ENCODE peak calls at places on chromosomes 16 and 17, in four cellular contexts. K is AG04450, F is AG09309, R is thoracic aorta. Q is an unnamed sample.

GRCh38 chr16:84919267-84919666 is 92.1 kb downstream of the ZDHHC7 start:
- DNase-seq in K (no peak), F (no peak), R (no peak), Q (no peak)

GRCh38 chr16:54282202-54282922 is 4.2 kb downstream of the IRX3 start:
- DNase-seq in K (no peak), F (no peak), R (no peak), Q (peak; percentile 73)

GRCh38 chr16:83878838-83879237 is 20.1 kb upstream of the MLYCD start:
- DNase-seq in K (peak; percentile 18), F (peak; percentile 33), R (no peak), Q (peak; percentile 39)

GRCh38 chr16:177394-177822 is 928 bp downstream of the HBA1 start:
- DNase-seq in K (no peak), F (no peak), R (no peak), Q (no peak)

GRCh38 chr16:89187337-89188063 is 12.8 kb downstream of the SLC22A31 start:
- DNase-seq in K (no peak), F (no peak), R (no peak), Q (no peak)

GRCh38 chr16:84819644-84820304 is at the start of gene CRISPLD2:
- DNase-seq in K (peak; percentile 63), F (no peak), R (peak; percentile 75), Q (peak; percentile 98)

GRCh38 chr16:70747703-70748631 is 53.0 kb downstream of the VAC14 start:
- DNase-seq in K (no peak), F (no peak), R (no peak), Q (peak; percentile 69)

GRCh38 chr17:27994586-27994985 is 47.9 kb upstream of the NLK start:
- DNase-seq in K (no peak), F (no peak), R (no peak), Q (no peak)

GRCh38 chr17:40122466-40122943 is 734 bp downstream of the MSL1 start:
- DNase-seq in K (no peak), F (no peak), R (no peak), Q (peak; percentile 98)

GRCh38 chr17:73062726-73063125 is 29.8 kb downstream of the SLC39A11 start:
- DNase-seq in K (no peak), F (no peak), R (no peak), Q (no peak)

GRCh38 chr16:78744796-78745464 is 645.5 kb downstream of the WWOX start:
- DNase-seq in K (no peak), F (no peak), R (no peak), Q (no peak)

GRCh38 chr17:75995385-75995925 is 5.2 kb upstream of the CDK3 start:
- DNase-seq in K (no peak), F (no peak), R (no peak), Q (no peak)

GRCh38 chr16:52553322-52553721 is 6.4 kb upstream of the TOX3 start:
- DNase-seq in K (no peak), F (no peak), R (no peak), Q (no peak)

GRCh38 chr17:17366235-17366634 is 63.1 kb downstream of the NT5M start:
- DNase-seq in K (no peak), F (no peak), R (no peak), Q (no peak)

GRCh38 chr17:49439673-49440571 is 25.2 kb upstream of the PHB1 start:
- DNase-seq in K (no peak), F (no peak), R (no peak), Q (no peak)

GRCh38 chr17:62692721-62693431 is 65.4 kb downstream of the MRC2 start:
- DNase-seq in K (no peak), F (no peak), R (no peak), Q (peak; percentile 26)

GRCh38 chr17:76714822-76715461 is 4.2 kb upstream of the MXRA7 start:
- DNase-seq in K (no peak), F (no peak), R (no peak), Q (peak; percentile 79)

GRCh38 chr16:29007865-29008593 is 23.2 kb downstream of the LAT start:
- DNase-seq in K (peak; percentile 50), F (no peak), R (no peak), Q (no peak)

GRCh38 chr17:8087942-8088230 is 370 bp upstream of the ALOX12B start:
- DNase-seq in K (no peak), F (no peak), R (no peak), Q (no peak)

GRCh38 chr17:1087381-1088241 is 90.7 kb downstream of the TIMM22 start:
- DNase-seq in K (no peak), F (no peak), R (peak; percentile 48), Q (peak; percentile 81)

GRCh38 chr16:82788225-82788624 is 161.5 kb downstream of the CDH13 start:
- DNase-seq in K (no peak), F (no peak), R (no peak), Q (no peak)

GRCh38 chr17:27315322-27315721 is 21.4 kb downstream of the WSB1 start:
- DNase-seq in K (peak; percentile 86), F (peak; percentile 88), R (peak; percentile 84), Q (no peak)

GRCh38 chr17:6796887-6797490 is 21.0 kb downstream of the FBXO39 start:
- DNase-seq in K (no peak), F (peak; percentile 31), R (no peak), Q (no peak)

GRCh38 chr17:1946021-1946932 is 78.9 kb downstream of the RTN4RL1 start:
- DNase-seq in K (no peak), F (no peak), R (no peak), Q (no peak)

GRCh38 chr16:84959045-84959576 is 52.2 kb downstream of the ZDHHC7 start:
- DNase-seq in K (no peak), F (no peak), R (no peak), Q (peak; percentile 59)

GRCh38 chr16:19126300-19126699 is 12.5 kb downstream of the ITPRIPL2 start:
- DNase-seq in K (no peak), F (no peak), R (no peak), Q (no peak)

GRCh38 chr17:40547079-40547784 is 18.0 kb downstream of the CCR7 start:
- DNase-seq in K (no peak), F (no peak), R (no peak), Q (no peak)

GRCh38 chr17:70938311-70938710 is 769.0 kb downstream of the KCNJ2 start:
- DNase-seq in K (no peak), F (no peak), R (no peak), Q (no peak)

GRCh38 chr16:5502467-5502869 is 404.9 kb upstream of the EEF2KMT start:
- DNase-seq in K (no peak), F (no peak), R (no peak), Q (peak; percentile 46)
- TF ChIP-seq CTCF in K (no peak), F (no peak), R (no peak), Q (peak; percentile 45)

DNA sequence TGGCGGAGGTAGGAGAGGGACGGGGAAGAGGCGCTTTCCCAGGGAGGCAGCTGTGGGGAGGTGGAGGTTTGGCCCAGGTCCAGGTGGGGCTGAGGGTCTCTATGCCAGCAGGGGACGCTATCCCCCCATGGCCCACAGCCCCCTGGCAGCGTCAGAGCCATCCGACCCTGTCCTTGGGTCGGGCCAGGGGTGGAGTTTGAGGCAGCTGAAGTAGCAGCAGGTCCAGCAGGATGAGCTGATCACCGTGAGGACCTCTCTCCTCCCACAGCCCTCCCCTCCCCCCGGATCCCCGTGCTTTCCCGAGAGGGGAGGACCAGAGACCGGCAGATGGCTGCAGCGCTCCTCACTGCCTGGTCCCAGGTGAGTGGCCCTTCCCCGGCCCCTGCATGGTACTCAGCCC is 3.2 kb downstream of the ZNF205 start:
- DNase-seq in K (no peak), F (no peak), R (no peak), Q (no peak)
- TF ChIP-seq CTCF in K (no peak), F (no peak), R (no peak), Q (no peak)

DNA sequence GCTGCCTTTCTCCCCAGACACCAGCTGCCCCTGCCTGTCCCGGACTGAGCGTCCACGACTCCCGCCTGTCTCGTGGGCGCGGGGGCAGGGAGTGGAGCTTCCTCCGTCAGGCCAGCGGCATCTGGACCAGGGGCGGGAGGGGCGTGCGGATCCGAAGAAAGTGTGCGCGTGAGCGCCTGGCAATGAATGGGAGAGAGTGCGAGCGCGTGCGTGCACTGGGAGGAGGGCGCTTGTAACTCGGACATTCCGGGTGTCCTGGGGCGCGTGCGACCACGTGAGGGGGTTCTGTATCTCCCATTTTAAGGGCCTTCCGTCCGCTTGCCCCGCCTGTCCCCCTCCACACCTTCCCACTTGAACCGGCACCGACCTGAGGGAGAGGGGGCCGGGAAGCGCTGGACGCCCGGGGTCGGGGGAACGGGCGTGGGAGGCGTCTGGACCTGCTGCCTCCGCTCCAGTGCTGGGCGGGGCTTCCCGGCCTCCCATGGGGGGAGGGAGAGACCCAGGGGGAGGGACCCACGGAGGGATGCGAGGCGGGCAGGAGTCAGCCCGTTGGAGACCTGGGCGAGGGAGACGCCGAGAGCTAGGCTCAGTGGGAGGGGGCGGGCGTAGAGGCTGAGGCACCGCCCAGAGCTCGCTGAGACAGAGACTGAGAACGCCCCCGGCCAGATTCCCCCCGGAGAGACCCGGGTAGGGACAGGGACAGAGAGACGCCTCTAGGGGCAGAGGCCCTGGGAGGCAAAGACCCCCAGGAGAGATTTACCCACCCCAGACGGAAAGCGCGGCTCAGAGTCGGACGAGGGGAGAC is at the start of gene KREMEN2:
- DNase-seq in K (no peak), F (no peak), R (no peak), Q (peak; percentile 57)
- TF ChIP-seq CTCF in K (no peak), F (no peak), R (no peak), Q (no peak)

GRCh38 chr17:30600062-30600829 is 123.0 kb downstream of the GOSR1 start:
- DNase-seq in K (no peak), F (no peak), R (peak; percentile 23), Q (peak; percentile 91)
- TF ChIP-seq CTCF in K (peak; percentile 66), F (peak; percentile 72), R (peak; percentile 49), Q (peak; percentile 89)

DNA sequence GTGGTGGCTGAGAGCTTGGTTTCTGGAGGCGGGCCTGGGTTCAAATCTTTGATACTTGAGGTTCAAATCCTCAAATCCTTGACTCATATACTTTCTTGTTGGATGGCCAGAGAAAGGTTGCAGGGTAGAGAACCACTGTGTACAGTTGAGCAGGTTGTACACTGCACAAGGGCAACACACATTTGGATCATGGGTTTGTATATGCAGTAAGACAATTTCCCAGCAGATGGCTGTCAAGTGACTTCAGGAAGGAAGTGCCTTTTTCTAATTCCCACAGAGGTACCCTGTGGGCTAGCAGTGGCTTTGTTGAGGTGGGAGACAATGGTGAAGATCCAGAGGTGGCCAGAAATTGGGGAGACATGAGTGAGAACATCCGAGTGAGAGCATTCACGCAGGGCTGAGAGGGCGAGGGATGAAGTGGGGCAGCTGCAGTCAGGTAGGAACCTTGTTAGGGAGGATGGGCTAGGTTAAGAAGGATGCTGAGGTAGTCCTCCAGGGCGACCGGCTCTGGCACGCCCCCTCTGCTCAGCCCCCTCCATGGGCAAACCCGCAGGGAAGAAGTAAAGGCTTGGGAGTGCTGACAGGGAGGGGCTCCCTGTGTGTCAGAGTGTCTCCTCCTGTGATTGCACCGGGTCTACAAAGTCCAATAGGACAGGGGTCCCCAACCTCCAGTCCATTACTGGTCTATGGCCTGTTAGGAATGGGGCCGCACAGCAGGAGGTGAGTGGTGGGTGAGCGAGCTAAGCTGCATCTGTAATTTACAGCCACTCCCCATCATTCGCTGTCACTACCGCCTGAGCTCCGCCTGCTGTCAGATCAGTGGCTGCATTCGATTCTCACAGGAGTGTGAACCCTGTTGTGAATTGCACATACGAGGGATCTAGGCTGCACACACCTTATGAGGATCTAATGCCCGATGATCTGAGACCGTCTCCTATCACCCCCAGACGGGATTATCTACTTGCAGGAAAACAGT is 2.7 kb downstream of the C16orf89 start:
- DNase-seq in K (no peak), F (no peak), R (no peak), Q (no peak)
- TF ChIP-seq CTCF in K (peak; percentile 5), F (peak; percentile 4), R (no peak), Q (no peak)

Q was measured in Calu3.